ENCODE peak calls at places on chromosomes 1 and 21, in four cellular contexts. U, Y, T and F are unnamed samples.
A peak's percentile ranks its signal among the peaks of the same experiment; 100 is the strongest.

GRCh38 chr1:242016518-242016917 is 17.6 kb upstream of the MAP1LC3C start:
- DNase-seq in U (no peak), Y (no peak), T (no peak), F (no peak)

GRCh38 chr1:159981351-159982055 is 27.5 kb upstream of the SLAMF9 start:
- DNase-seq in U (no peak), Y (no peak), T (no peak), F (no peak)

GRCh38 chr1:46477153-46477929 is 12.3 kb upstream of the DMBX1 start:
- DNase-seq in U (peak; percentile 94), Y (peak; percentile 44), T (peak; percentile 17), F (peak; percentile 85)

GRCh38 chr1:181793826-181794225 is 267.7 kb downstream of the ZNF648 start:
- DNase-seq in U (no peak), Y (no peak), T (no peak), F (no peak)

GRCh38 chr1:56357931-56358783 is 221.2 kb downstream of the PLPP3 start:
- DNase-seq in U (no peak), Y (no peak), T (no peak), F (no peak)

GRCh38 chr1:70896224-70896623 is 151.4 kb downstream of the PTGER3 start:
- DNase-seq in U (no peak), Y (no peak), T (no peak), F (no peak)

GRCh38 chr1:202281316-202282016 is 60.3 kb downstream of the UBE2T start:
- DNase-seq in U (no peak), Y (no peak), T (no peak), F (no peak)

GRCh38 chr21:32917392-32918135 is 108.2 kb upstream of the OLIG2 start:
- DNase-seq in U (no peak), Y (no peak), T (no peak), F (no peak)

GRCh38 chr1:172599912-172600311 is 59.0 kb upstream of the FASLG start:
- DNase-seq in U (peak; percentile 24), Y (no peak), T (no peak), F (no peak)

GRCh38 chr21:46061950-46062349 is 36.0 kb upstream of the COL6A2 start:
- DNase-seq in U (no peak), Y (no peak), T (no peak), F (no peak)

GRCh38 chr1:23475134-23475628 is 8.8 kb downstream of the ASAP3 start:
- DNase-seq in U (no peak), Y (no peak), T (no peak), F (no peak)

GRCh38 chr1:74505133-74505532 is 7.3 kb downstream of the LRRC53 start:
- DNase-seq in U (no peak), Y (no peak), T (no peak), F (peak; percentile 19)

GRCh38 chr1:154869351-154870116 is 547 bp downstream of the KCNN3 start:
- DNase-seq in U (no peak), Y (no peak), T (no peak), F (no peak)

GRCh38 chr1:196380311-196380710 is 227.9 kb downstream of the KCNT2 start:
- DNase-seq in U (no peak), Y (no peak), T (no peak), F (no peak)

GRCh38 chr1:21217812-21218596 is 41.3 kb upstream of the EIF4G3 start:
- DNase-seq in U (peak; percentile 71), Y (peak; percentile 16), T (no peak), F (peak; percentile 93)

GRCh38 chr1:204045430-204045829 is 27.5 kb upstream of the SOX13 start:
- DNase-seq in U (no peak), Y (no peak), T (no peak), F (no peak)

GRCh38 chr21:45803613-45804340 is 160.3 kb downstream of the PCBP3 start:
- DNase-seq in U (no peak), Y (no peak), T (no peak), F (no peak)

GRCh38 chr1:21321963-21322680 is 31.9 kb upstream of the ECE1 start:
- DNase-seq in U (no peak), Y (no peak), T (no peak), F (peak; percentile 55)

GRCh38 chr1:206890125-206890637 is 7.1 kb upstream of the IL24 start:
- DNase-seq in U (no peak), Y (no peak), T (no peak), F (no peak)

GRCh38 chr1:241423541-241424479 is 66.8 kb upstream of the RGS7 start:
- DNase-seq in U (peak; percentile 10), Y (no peak), T (no peak), F (peak; percentile 63)

GRCh38 chr1:238647877-238648276 is 738.5 kb upstream of the CHRM3 start:
- DNase-seq in U (no peak), Y (no peak), T (no peak), F (peak; percentile 14)

GRCh38 chr21:26546698-26547097 is 26.4 kb downstream of the CYYR1 start:
- DNase-seq in U (no peak), Y (no peak), T (no peak), F (no peak)

GRCh38 chr1:20380616-20381035 is 90.0 kb downstream of the VWA5B1 start:
- DNase-seq in U (no peak), Y (no peak), T (no peak), F (no peak)

GRCh38 chr1:63523738-63524137 is 413 bp downstream of the EFCAB7 start:
- DNase-seq in U (peak; percentile 11), Y (no peak), T (no peak), F (no peak)

GRCh38 chr1:21577933-21578332 is 68.7 kb downstream of the ALPL start:
- DNase-seq in U (no peak), Y (no peak), T (no peak), F (no peak)

GRCh38 chr21:36132691-36133090 is 2.2 kb upstream of the CBR3 start:
- DNase-seq in U (no peak), Y (no peak), T (no peak), F (no peak)

GRCh38 chr1:22044690-22045420 is 7.7 kb upstream of the CDC42 start:
- DNase-seq in U (no peak), Y (no peak), T (no peak), F (no peak)

GRCh38 chr1:194338241-194338948 is 1152.0 kb upstream of the B3GALT2 start:
- DNase-seq in U (no peak), Y (no peak), T (no peak), F (no peak)

GRCh38 chr1:55700359-55701130 is 485.4 kb upstream of the USP24 start:
- DNase-seq in U (no peak), Y (no peak), T (no peak), F (no peak)

GRCh38 chr1:27418326-27418761 is 25.9 kb downstream of the GPR3 start:
- DNase-seq in U (no peak), Y (no peak), T (no peak), F (no peak)

GRCh38 chr21:23837564-23837963 is 1769.7 kb downstream of the MRPL39 start:
- DNase-seq in U (no peak), Y (no peak), T (no peak), F (no peak)

GRCh38 chr1:200157718-200158117 is 130.2 kb downstream of the NR5A2 start:
- DNase-seq in U (no peak), Y (no peak), T (no peak), F (no peak)

GRCh38 chr1:200150721-200151120 is 123.2 kb downstream of the NR5A2 start:
- DNase-seq in U (peak; percentile 80), Y (no peak), T (peak; percentile 49), F (no peak)

GRCh38 chr1:200154069-200154767 is 126.7 kb downstream of the NR5A2 start:
- DNase-seq in U (peak; percentile 90), Y (no peak), T (peak; percentile 88), F (no peak)

GRCh38 chr1:200147742-200148141 is 120.2 kb downstream of the NR5A2 start:
- DNase-seq in U (no peak), Y (no peak), T (no peak), F (no peak)

DNA sequence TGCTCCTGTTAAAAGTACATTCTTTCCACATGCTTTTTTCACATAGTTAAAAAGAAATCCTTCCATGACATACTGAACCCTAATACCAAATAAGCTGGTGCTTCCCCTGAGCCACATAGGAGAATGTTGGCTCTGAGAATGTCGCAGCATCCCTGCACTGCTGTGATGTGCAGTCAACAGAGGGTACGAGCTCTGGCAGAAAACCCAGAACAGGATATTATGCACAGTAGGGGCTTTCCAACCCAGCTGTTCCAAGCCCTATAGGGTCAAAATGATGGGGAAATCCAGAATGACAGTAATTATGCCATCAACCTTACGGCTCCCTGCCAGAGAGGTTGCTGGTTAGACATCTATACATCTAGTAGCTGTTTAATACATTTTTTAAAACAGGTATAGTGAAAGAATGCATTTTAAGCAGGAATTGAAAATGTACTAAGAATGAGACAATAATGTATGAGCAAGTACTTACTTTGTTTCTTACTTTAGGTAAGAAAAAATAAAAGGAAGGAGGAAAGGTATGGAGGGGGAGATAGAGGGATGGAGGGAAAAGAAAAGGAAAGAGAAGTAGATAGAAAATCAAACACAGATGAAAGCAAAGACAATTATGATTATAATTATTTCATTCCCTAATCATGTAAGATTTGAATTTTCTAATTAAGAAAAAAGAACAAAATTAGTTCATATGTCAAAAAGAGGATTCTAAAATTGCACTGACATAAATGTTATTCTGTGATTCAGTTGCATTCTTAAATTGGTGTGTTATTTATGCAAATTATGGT is 126.0 kb downstream of the NR5A2 start:
- DNase-seq in U (no peak), Y (no peak), T (peak; percentile 79), F (no peak)
- TF ChIP-seq ETV6 in U (no peak), Y (no peak), T (no peak), F (no peak)

GRCh38 chr1:87961992-87962391 is 633.3 kb downstream of the LMO4 start:
- DNase-seq in U (no peak), Y (no peak), T (no peak), F (no peak)

GRCh38 chr1:87959236-87959635 is 630.6 kb downstream of the LMO4 start:
- DNase-seq in U (no peak), Y (no peak), T (no peak), F (no peak)

GRCh38 chr1:87965193-87965592 is 636.5 kb downstream of the LMO4 start:
- DNase-seq in U (no peak), Y (no peak), T (no peak), F (no peak)

GRCh38 chr1:87968259-87968955 is 639.7 kb downstream of the LMO4 start:
- DNase-seq in U (no peak), Y (no peak), T (no peak), F (peak; percentile 32)

GRCh38 chr1:87963566-87963965 is 634.9 kb downstream of the LMO4 start:
- DNase-seq in U (no peak), Y (no peak), T (no peak), F (no peak)
- TF ChIP-seq ATF3 in U (no peak), Y (no peak), T (no peak), F (no peak)

DNA sequence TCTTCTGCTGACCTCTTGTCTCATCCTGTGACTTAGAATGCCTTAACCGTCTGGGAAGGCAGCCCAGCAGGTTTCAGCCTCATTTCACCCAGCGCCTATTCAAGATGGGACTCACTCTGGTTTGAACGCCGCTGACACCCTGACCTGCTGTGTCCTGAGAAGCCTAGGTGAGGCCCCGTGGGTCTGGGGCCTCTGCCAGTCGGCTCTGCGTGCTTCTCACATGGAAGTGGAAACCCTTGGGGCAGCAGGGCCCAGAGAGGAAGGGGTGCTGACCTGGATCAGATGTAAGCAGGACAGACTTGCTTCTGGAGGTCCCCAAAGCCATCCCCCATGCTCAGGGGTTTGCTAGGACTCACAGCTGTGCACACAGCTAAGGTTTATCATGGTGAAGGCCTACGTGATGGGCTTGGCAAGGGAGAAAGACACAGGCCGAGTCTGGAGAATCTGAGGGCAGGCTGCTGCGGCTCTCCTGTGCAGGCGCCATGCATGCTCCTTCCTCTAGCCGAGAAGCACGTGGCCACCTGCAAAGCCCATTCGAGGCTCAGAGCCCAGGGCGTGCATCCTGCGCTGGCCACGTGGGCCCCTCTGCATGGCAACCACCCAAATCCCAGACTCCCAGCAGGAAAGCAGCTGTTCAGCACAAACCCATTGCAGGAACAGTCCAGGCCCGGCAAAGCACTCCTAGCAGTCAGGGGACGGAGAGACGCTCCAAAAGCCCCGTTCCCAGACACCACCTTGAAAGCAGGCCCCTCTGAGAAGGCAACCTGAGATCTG is 3.8 kb downstream of the TRPM2 start:
- DNase-seq in U (no peak), Y (no peak), T (no peak), F (no peak)
- TF ChIP-seq CREM in U (no peak), Y (no peak), T (no peak), F (no peak)

GRCh38 chr1:116415699-116416533 is 42.9 kb downstream of the ATP1A1 start:
- DNase-seq in U (peak; percentile 96), Y (peak; percentile 86), T (no peak), F (peak; percentile 28)
- TF ChIP-seq ETV6 in U (peak; percentile 13), Y (no peak), T (no peak), F (no peak)